ENCODE peak calls at places on chromosomes 16 and 17, in ten cellular contexts. G is fibroblast of lung; B is heart left ventricle; U is activated naive CD8-positive, alpha-beta T cell treated with anti-CD3 and anti-CD28 coated beads for 36 hours; Z is left lobe of liver; A is HTR-8/SVneo; O is fibroblast of the conjunctiva; H is activated T-cell treated with anti-CD3 and anti-CD28 coated beads, Interleukin-2, amount 50 U/mL, for 72 hours; X is T-helper 2 cell; W is brain microvascular endothelial cell. P is an unnamed sample.

GRCh38 chr17:41735744-41736143 is 1.3 kb upstream of the HAP1 start:
- DNase-seq in G (no peak), B (no peak), U (no peak), Z (no peak), A (no peak), O (no peak), H (no peak), X (no peak), W (no peak), P (no peak)

GRCh38 chr17:74737299-74738050 is 419 bp downstream of the RAB37 start:
- DNase-seq in G (no peak), B (no peak), U (no peak), Z (peak), A (no peak), O (no peak), H (peak), X (peak), W (no peak), P (no peak)

GRCh38 chr17:40705567-40705966 is 2.0 kb upstream of the KRT24 start:
- DNase-seq in G (no peak), B (no peak), U (no peak), Z (no peak), A (no peak), O (no peak), H (no peak), X (no peak), W (no peak), P (no peak)

GRCh38 chr17:29572691-29573557 is 4.4 kb downstream of the TP53I13 start:
- DNase-seq in G (peak), B (peak), U (peak), Z (peak), A (no peak), O (no peak), H (peak), X (peak), W (no peak), P (peak)

GRCh38 chr17:73770115-73770848 is 126.0 kb upstream of the SDK2 start:
- DNase-seq in G (peak), B (peak), U (no peak), Z (peak), A (peak), O (peak), H (no peak), X (no peak), W (peak), P (peak)

GRCh38 chr16:72884037-72884436 is 163.9 kb downstream of the ZFHX3 start:
- DNase-seq in G (peak), B (no peak), U (no peak), Z (no peak), A (no peak), O (no peak), H (no peak), X (no peak), W (peak), P (no peak)

GRCh38 chr16:19809693-19810092 is 75.0 kb downstream of the GPRC5B start:
- DNase-seq in G (no peak), B (no peak), U (no peak), Z (no peak), A (no peak), O (no peak), H (no peak), X (no peak), W (no peak), P (no peak)

GRCh38 chr16:54326266-54326662 is 39.7 kb upstream of the IRX3 start:
- DNase-seq in G (no peak), B (no peak), U (no peak), Z (no peak), A (no peak), O (no peak), H (no peak), X (no peak), W (no peak), P (no peak)

GRCh38 chr16:2085669-2086068 is 37.9 kb downstream of the TSC2 start:
- DNase-seq in G (no peak), B (no peak), U (no peak), Z (no peak), A (no peak), O (no peak), H (no peak), X (no peak), W (no peak), P (no peak)

GRCh38 chr16:26963109-26963508 is 103.6 kb upstream of the C16orf82 start:
- DNase-seq in G (peak), B (no peak), U (peak), Z (no peak), A (no peak), O (no peak), H (peak), X (peak), W (no peak), P (no peak)

GRCh38 chr17:74922694-74923537 is at the start of gene USH1G:
- DNase-seq in G (peak), B (no peak), U (no peak), Z (no peak), A (peak), O (no peak), H (no peak), X (no peak), W (no peak), P (no peak)

GRCh38 chr17:50199651-50200446 is 1.6 kb downstream of the COL1A1 start:
- DNase-seq in G (peak), B (peak), U (peak), Z (peak), A (peak), O (peak), H (peak), X (peak), W (peak), P (peak)

GRCh38 chr17:81921531-81921862 is 3.5 kb upstream of the SIRT7 start:
- DNase-seq in G (no peak), B (no peak), U (no peak), Z (no peak), A (no peak), O (no peak), H (no peak), X (no peak), W (no peak), P (no peak)

GRCh38 chr17:1905190-1905919 is 75.5 kb downstream of the RPA1 start:
- DNase-seq in G (no peak), B (no peak), U (no peak), Z (no peak), A (no peak), O (no peak), H (no peak), X (no peak), W (no peak), P (no peak)

GRCh38 chr17:59561042-59561441 is 4.4 kb upstream of the DHX40 start:
- DNase-seq in G (peak), B (no peak), U (no peak), Z (no peak), A (no peak), O (no peak), H (no peak), X (peak), W (peak), P (no peak)

GRCh38 chr17:6106212-6106611 is 36.0 kb downstream of the WSCD1 start:
- DNase-seq in G (no peak), B (no peak), U (no peak), Z (no peak), A (no peak), O (no peak), H (no peak), X (no peak), W (no peak), P (no peak)

GRCh38 chr17:57622886-57623433 is 122.1 kb downstream of the CCDC182 start:
- DNase-seq in G (peak), B (peak), U (peak), Z (no peak), A (peak), O (no peak), H (no peak), X (no peak), W (peak), P (no peak)

GRCh38 chr17:78315355-78316114 is 44.3 kb downstream of the SOCS3 start:
- DNase-seq in G (peak), B (peak), U (peak), Z (no peak), A (peak), O (peak), H (peak), X (peak), W (peak), P (peak)

GRCh38 chr16:85396879-85397871 is 215.9 kb upstream of the GSE1 start:
- DNase-seq in G (no peak), B (no peak), U (no peak), Z (peak), A (no peak), O (no peak), H (no peak), X (no peak), W (no peak), P (peak)

GRCh38 chr17:30554839-30555751 is 77.9 kb downstream of the GOSR1 start:
- DNase-seq in G (no peak), B (no peak), U (no peak), Z (no peak), A (no peak), O (peak), H (no peak), X (peak), W (peak), P (no peak)

GRCh38 chr17:78172284-78173024 is 4.1 kb downstream of the SYNGR2 start:
- DNase-seq in G (no peak), B (no peak), U (no peak), Z (no peak), A (no peak), O (no peak), H (no peak), X (no peak), W (no peak), P (no peak)

GRCh38 chr16:11430601-11431317 is 85.5 kb downstream of the RMI2 start:
- DNase-seq in G (no peak), B (no peak), U (no peak), Z (no peak), A (no peak), O (no peak), H (no peak), X (no peak), W (no peak), P (no peak)

GRCh38 chr17:5226940-5227878 is 7.5 kb downstream of the SCIMP start:
- DNase-seq in G (no peak), B (no peak), U (peak), Z (no peak), A (no peak), O (no peak), H (peak), X (no peak), W (no peak), P (no peak)

GRCh38 chr16:56669005-56669839 is at the start of gene MT1H:
- DNase-seq in G (no peak), B (no peak), U (peak), Z (peak), A (no peak), O (no peak), H (no peak), X (peak), W (no peak), P (no peak)

GRCh38 chr17:37698132-37698615 is 46.7 kb downstream of the HNF1B start:
- DNase-seq in G (no peak), B (no peak), U (peak), Z (no peak), A (peak), O (no peak), H (peak), X (no peak), W (peak), P (no peak)

GRCh38 chr17:60170835-60171752 is 21.3 kb downstream of the CA4 start:
- DNase-seq in G (no peak), B (no peak), U (no peak), Z (peak), A (no peak), O (no peak), H (no peak), X (no peak), W (no peak), P (no peak)

GRCh38 chr16:11914759-11915643 is 755 bp downstream of the GSPT1 start:
- DNase-seq in G (peak), B (peak), U (peak), Z (peak), A (peak), O (no peak), H (peak), X (peak), W (peak), P (no peak)

P was measured in ureter.